ENCODE peak calls at places on chromosomes 11 and 22, in five cellular contexts. One of them, this sample, is unnamed.

GRCh38 chr11:130677486-130678153 is 229.2 kb downstream of the ADAMTS15 start:
- DNase-seq in Peyer's patch: no peak
- DNase-seq in PC-3: peak
- DNase-seq in pancreas: no peak
- DNase-seq in heart left ventricle: peak
- DNase-seq in this sample: no peak

GRCh38 chr22:21014202-21015050 is 539 bp upstream of the P2RX6 start:
- DNase-seq in Peyer's patch: peak
- DNase-seq in PC-3: no peak
- DNase-seq in pancreas: peak
- DNase-seq in heart left ventricle: peak
- DNase-seq in this sample: peak

GRCh38 chr11:44275961-44276550 is 33.9 kb downstream of the ALX4 start:
- DNase-seq in Peyer's patch: no peak
- DNase-seq in PC-3: no peak
- DNase-seq in pancreas: no peak
- DNase-seq in heart left ventricle: no peak
- DNase-seq in this sample: peak

GRCh38 chr11:96228911-96229310 is 114.1 kb downstream of the MAML2 start:
- DNase-seq in Peyer's patch: no peak
- DNase-seq in PC-3: no peak
- DNase-seq in pancreas: no peak
- DNase-seq in heart left ventricle: no peak
- DNase-seq in this sample: no peak

GRCh38 chr11:102767800-102768199 is 12.6 kb downstream of the MMP10 start:
- DNase-seq in Peyer's patch: no peak
- DNase-seq in PC-3: no peak
- DNase-seq in pancreas: no peak
- DNase-seq in heart left ventricle: no peak
- DNase-seq in this sample: no peak

GRCh38 chr11:85154294-85154693 is 472.9 kb downstream of the DLG2 start:
- DNase-seq in Peyer's patch: no peak
- DNase-seq in PC-3: no peak
- DNase-seq in pancreas: no peak
- DNase-seq in heart left ventricle: no peak
- DNase-seq in this sample: no peak

GRCh38 chr22:19886605-19887250 is 32.1 kb upstream of the GNB1L start:
- DNase-seq in Peyer's patch: peak
- DNase-seq in PC-3: no peak
- DNase-seq in pancreas: no peak
- DNase-seq in heart left ventricle: no peak
- DNase-seq in this sample: no peak

GRCh38 chr22:19641254-19641982 is 72.9 kb upstream of the SEPTIN5 start:
- DNase-seq in Peyer's patch: peak
- DNase-seq in PC-3: peak
- DNase-seq in pancreas: peak
- DNase-seq in heart left ventricle: no peak
- DNase-seq in this sample: peak

GRCh38 chr11:2097356-2097997 is 41.7 kb downstream of the IGF2 start:
- DNase-seq in Peyer's patch: peak
- DNase-seq in PC-3: peak
- DNase-seq in pancreas: peak
- DNase-seq in heart left ventricle: peak
- DNase-seq in this sample: no peak

GRCh38 chr11:106880121-106880520 is 138.2 kb downstream of the GUCY1A2 start:
- DNase-seq in Peyer's patch: no peak
- DNase-seq in PC-3: no peak
- DNase-seq in pancreas: no peak
- DNase-seq in heart left ventricle: no peak
- DNase-seq in this sample: no peak

GRCh38 chr11:9613830-9614762 is 40.6 kb downstream of the WEE1 start:
- DNase-seq in Peyer's patch: peak
- DNase-seq in PC-3: peak
- DNase-seq in pancreas: peak
- DNase-seq in heart left ventricle: peak
- DNase-seq in this sample: peak

GRCh38 chr11:35236667-35237003 is 97.7 kb downstream of the CD44 start:
- DNase-seq in Peyer's patch: no peak
- DNase-seq in PC-3: no peak
- DNase-seq in pancreas: no peak
- DNase-seq in heart left ventricle: no peak
- DNase-seq in this sample: no peak

GRCh38 chr11:59418151-59418550 is 8.1 kb downstream of the OR5A2 start:
- DNase-seq in Peyer's patch: no peak
- DNase-seq in PC-3: no peak
- DNase-seq in pancreas: no peak
- DNase-seq in heart left ventricle: no peak
- DNase-seq in this sample: no peak

GRCh38 chr11:120710354-120711187 is 199.0 kb downstream of the GRIK4 start:
- DNase-seq in Peyer's patch: peak
- DNase-seq in PC-3: peak
- DNase-seq in pancreas: peak
- DNase-seq in heart left ventricle: no peak
- DNase-seq in this sample: no peak

GRCh38 chr22:39895682-39896081 is 2.1 kb upstream of the ENTHD1 start:
- DNase-seq in Peyer's patch: no peak
- DNase-seq in PC-3: no peak
- DNase-seq in pancreas: no peak
- DNase-seq in heart left ventricle: no peak
- DNase-seq in this sample: no peak

GRCh38 chr11:65871811-65872548 is 620 bp downstream of the EFEMP2 start:
- DNase-seq in Peyer's patch: no peak
- DNase-seq in PC-3: no peak
- DNase-seq in pancreas: no peak
- DNase-seq in heart left ventricle: no peak
- DNase-seq in this sample: no peak

GRCh38 chr11:120137187-120137610 is 714 bp downstream of the TRIM29 start:
- DNase-seq in Peyer's patch: peak
- DNase-seq in PC-3: no peak
- DNase-seq in pancreas: no peak
- DNase-seq in heart left ventricle: peak
- DNase-seq in this sample: peak

GRCh38 chr11:24531528-24531927 is 34.7 kb downstream of the LUZP2 start:
- DNase-seq in Peyer's patch: no peak
- DNase-seq in PC-3: no peak
- DNase-seq in pancreas: no peak
- DNase-seq in heart left ventricle: no peak
- DNase-seq in this sample: no peak

GRCh38 chr11:57776101-57776511 is 14.5 kb downstream of the CTNND1 start:
- DNase-seq in Peyer's patch: no peak
- DNase-seq in PC-3: no peak
- DNase-seq in pancreas: no peak
- DNase-seq in heart left ventricle: peak
- DNase-seq in this sample: no peak

GRCh38 chr11:118260353-118260752 is 3.7 kb downstream of the MPZL2 start:
- DNase-seq in Peyer's patch: no peak
- DNase-seq in PC-3: no peak
- DNase-seq in pancreas: no peak
- DNase-seq in heart left ventricle: no peak
- DNase-seq in this sample: no peak

GRCh38 chr22:25563757-25564319 is 637 bp upstream of the GRK3 start:
- DNase-seq in Peyer's patch: peak
- DNase-seq in PC-3: no peak
- DNase-seq in pancreas: no peak
- DNase-seq in heart left ventricle: peak
- DNase-seq in this sample: no peak

GRCh38 chr11:134611537-134611936 is 199.5 kb upstream of the B3GAT1 start:
- DNase-seq in Peyer's patch: no peak
- DNase-seq in PC-3: no peak
- DNase-seq in pancreas: no peak
- DNase-seq in heart left ventricle: no peak
- DNase-seq in this sample: no peak
- H3K4me3 ChIP-seq in Peyer's patch: no peak
- H3K4me3 ChIP-seq in PC-3: no peak
- H3K4me3 ChIP-seq in pancreas: no peak
- H3K4me3 ChIP-seq in heart left ventricle: no peak
- H3K4me3 ChIP-seq in this sample: no peak

DNA sequence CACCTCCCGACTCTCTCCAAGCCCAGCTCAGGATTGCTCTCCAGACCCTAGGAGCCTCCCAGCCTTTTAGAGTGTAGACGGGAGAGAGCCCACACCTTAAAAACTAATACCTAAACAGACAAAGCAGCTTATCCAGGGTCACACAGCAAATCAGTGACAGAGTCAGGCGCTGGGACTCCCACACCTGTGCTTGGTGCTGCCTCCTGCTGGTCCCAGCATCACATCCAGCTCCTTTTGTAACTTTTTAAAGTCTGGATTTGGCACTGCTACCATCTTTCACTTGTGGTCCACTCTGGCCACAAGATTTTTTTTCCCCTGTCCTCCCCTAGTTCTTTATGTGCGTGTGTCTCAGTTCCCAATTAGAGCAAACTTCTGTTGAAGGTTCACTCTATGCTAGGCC is 4.7 kb downstream of the ANO1 start:
- DNase-seq in Peyer's patch: no peak
- DNase-seq in PC-3: peak
- DNase-seq in pancreas: no peak
- DNase-seq in heart left ventricle: no peak
- DNase-seq in this sample: no peak
- TF ChIP-seq CTCF in Peyer's patch: peak
- TF ChIP-seq CTCF in PC-3: peak
- TF ChIP-seq CTCF in pancreas: no peak
- TF ChIP-seq CTCF in heart left ventricle: no peak
- TF ChIP-seq CTCF in this sample: no peak

GRCh38 chr11:417652-418342 is 3.0 kb upstream of the SIGIRR start:
- DNase-seq in Peyer's patch: peak
- DNase-seq in PC-3: no peak
- DNase-seq in pancreas: peak
- DNase-seq in heart left ventricle: no peak
- DNase-seq in this sample: no peak
- H3K27ac ChIP-seq in Peyer's patch: peak
- H3K27ac ChIP-seq in PC-3: no peak
- H3K27ac ChIP-seq in pancreas: peak
- H3K27ac ChIP-seq in heart left ventricle: peak
- H3K27ac ChIP-seq in this sample: no peak

DNA sequence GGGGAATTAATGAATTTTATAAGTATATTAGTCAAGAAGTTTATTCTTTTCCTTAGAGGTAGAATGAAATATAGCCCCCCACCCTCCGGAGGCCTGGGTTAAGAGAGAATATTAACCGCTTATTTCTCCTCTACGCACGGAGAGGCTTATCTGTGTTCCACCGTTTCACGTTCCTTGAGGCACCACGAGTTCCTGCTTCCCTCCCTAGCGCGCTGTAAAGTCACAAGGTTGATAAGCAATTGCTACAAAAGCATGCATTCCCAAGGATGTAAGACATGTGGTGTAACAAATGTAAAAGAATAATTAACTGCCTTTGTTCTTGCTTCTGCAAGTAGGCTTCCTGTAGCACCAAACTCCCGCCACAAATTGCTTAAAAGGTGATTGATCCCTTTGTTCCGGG is 1.5 kb upstream of the ANKRD42 start:
- DNase-seq in Peyer's patch: no peak
- DNase-seq in PC-3: no peak
- DNase-seq in pancreas: no peak
- DNase-seq in heart left ventricle: no peak
- DNase-seq in this sample: no peak
- H3K4me3 ChIP-seq in Peyer's patch: no peak
- H3K4me3 ChIP-seq in PC-3: peak
- H3K4me3 ChIP-seq in pancreas: peak
- H3K4me3 ChIP-seq in heart left ventricle: peak
- H3K4me3 ChIP-seq in this sample: peak

DNA sequence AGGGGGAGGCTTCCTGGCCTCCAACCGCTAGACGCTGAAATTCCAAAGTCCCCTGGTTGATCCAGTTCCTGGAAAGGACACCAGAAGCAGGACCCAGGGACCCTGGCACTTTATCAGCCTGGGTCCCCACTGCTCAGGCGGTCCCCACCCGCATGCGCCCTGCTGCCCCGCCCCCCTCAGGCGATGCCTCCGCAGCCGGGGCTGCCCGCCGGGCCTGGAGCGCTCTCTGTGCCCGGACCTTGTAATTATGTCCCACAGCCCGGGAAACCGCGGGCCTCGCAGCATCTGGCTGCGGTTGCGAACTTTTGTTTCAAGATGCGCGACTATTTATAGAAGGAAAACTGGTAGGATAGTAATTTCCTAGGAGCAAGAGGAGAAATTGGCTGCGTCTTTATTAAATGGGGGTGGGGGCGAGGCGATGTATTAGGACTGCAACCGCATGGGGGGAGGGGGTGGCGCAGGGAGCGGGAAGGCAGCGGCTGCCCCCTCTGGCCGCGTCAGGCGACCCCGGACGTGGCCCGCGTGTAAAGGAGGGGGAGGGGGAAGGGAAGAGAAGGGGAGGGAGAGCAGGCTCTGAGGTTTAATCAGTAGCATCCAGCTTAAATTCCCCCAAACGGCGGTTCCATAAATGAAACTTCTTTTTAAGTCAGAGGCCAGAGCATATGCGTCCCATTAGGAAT is 6.1 kb downstream of the WNT7B start:
- DNase-seq in Peyer's patch: no peak
- DNase-seq in PC-3: no peak
- DNase-seq in pancreas: no peak
- DNase-seq in heart left ventricle: no peak
- DNase-seq in this sample: no peak
- TF ChIP-seq CTCF in Peyer's patch: no peak
- TF ChIP-seq CTCF in PC-3: no peak
- TF ChIP-seq CTCF in pancreas: no peak
- TF ChIP-seq CTCF in heart left ventricle: no peak
- TF ChIP-seq CTCF in this sample: no peak

GRCh38 chr22:24523873-24524272 is 28.7 kb downstream of the UPB1 start:
- DNase-seq in Peyer's patch: no peak
- DNase-seq in PC-3: no peak
- DNase-seq in pancreas: no peak
- DNase-seq in heart left ventricle: no peak
- DNase-seq in this sample: no peak
- H3K27ac ChIP-seq in Peyer's patch: no peak
- H3K27ac ChIP-seq in PC-3: no peak
- H3K27ac ChIP-seq in pancreas: peak
- H3K27ac ChIP-seq in heart left ventricle: no peak
- H3K27ac ChIP-seq in this sample: peak